ENCODE peak calls at places on chromosomes 6 and 20, in nine cellular contexts. B, K, J, H, S, C, O, I and L are unnamed samples.

GRCh38 chr20:44187054-44187762 is at the start of gene JPH2:
- DNase-seq in O (peak), I (peak), H (peak), B (peak), J (no peak), K (peak), C (no peak), S (no peak), L (peak)

GRCh38 chr20:53735536-53736050 is 142.0 kb upstream of the ZNF217 start:
- DNase-seq in J (no peak), B (peak), C (no peak), H (peak), O (no peak), K (peak), S (peak), I (peak), L (peak)

GRCh38 chr6:154370545-154370944 is 13.9 kb upstream of the IPCEF1 start:
- DNase-seq in O (no peak), C (no peak), I (peak), S (no peak), H (peak), B (no peak), K (peak), J (no peak), L (peak)

GRCh38 chr6:31558318-31558625 is 10.9 kb downstream of the NFKBIL1 start:
- DNase-seq in O (no peak), C (no peak), S (no peak), J (no peak), B (no peak), K (no peak), H (no peak), I (no peak), L (no peak)

GRCh38 chr6:80182291-80182690 is 75.8 kb downstream of the BCKDHB start:
- DNase-seq in B (no peak), K (peak), S (peak), O (no peak), J (no peak), I (peak), H (no peak), C (no peak), L (peak)

GRCh38 chr6:149938571-149939462 is 3.0 kb upstream of the ULBP2 start:
- DNase-seq in C (no peak), J (peak), I (no peak), S (no peak), B (no peak), H (peak), K (peak), O (no peak), L (peak)

GRCh38 chr6:4344317-4344899 is 209.0 kb upstream of the ECI2 start:
- DNase-seq in K (peak), J (no peak), I (peak), C (no peak), B (no peak), O (no peak), S (no peak), H (peak), L (peak)

GRCh38 chr6:105807905-105808304 is 278.2 kb upstream of the PRDM1 start:
- DNase-seq in I (no peak), B (no peak), J (no peak), H (no peak), S (no peak), C (no peak), O (no peak), K (no peak), L (no peak)

GRCh38 chr6:4668271-4669179 is 107.7 kb upstream of the CDYL start:
- DNase-seq in S (no peak), I (peak), B (no peak), H (peak), C (no peak), O (no peak), J (no peak), K (peak), L (no peak)

GRCh38 chr20:46022411-46023147 is 6.4 kb upstream of the SLC12A5 start:
- DNase-seq in H (peak), B (no peak), J (peak), K (peak), I (peak), C (peak), O (peak), S (no peak), L (peak)

GRCh38 chr6:135054238-135054574 is 416 bp downstream of the HBS1L start:
- DNase-seq in J (no peak), S (no peak), C (no peak), B (no peak), K (no peak), I (no peak), O (no peak), H (peak), L (no peak)

GRCh38 chr20:63741676-63742380 is 2.3 kb downstream of the SLC2A4RG start:
- DNase-seq in O (no peak), S (no peak), K (no peak), I (no peak), B (no peak), C (no peak), H (no peak), J (peak), L (no peak)

GRCh38 chr20:32326507-32326851 is 31.7 kb upstream of the ASXL1 start:
- DNase-seq in J (no peak), B (no peak), O (no peak), K (no peak), S (no peak), H (no peak), C (no peak), I (no peak), L (no peak)

GRCh38 chr6:43604174-43604573 is 24.9 kb downstream of the GTPBP2 start:
- DNase-seq in C (no peak), S (peak), K (peak), H (no peak), J (no peak), I (peak), O (no peak), B (no peak), L (peak)

GRCh38 chr20:16701296-16701695 is 28.5 kb upstream of the SNRPB2 start:
- DNase-seq in K (peak), B (no peak), S (no peak), H (peak), C (no peak), I (peak), O (no peak), J (no peak), L (peak)

GRCh38 chr6:100464162-100464851 is 414 bp downstream of the SIM1 start:
- DNase-seq in B (no peak), K (peak), J (no peak), C (no peak), H (peak), O (no peak), S (no peak), I (no peak), L (no peak)

GRCh38 chr20:33299111-33299603 is 16.1 kb downstream of the BPIFB1 start:
- DNase-seq in B (no peak), O (peak), C (peak), H (peak), J (peak), S (peak), K (peak), I (peak), L (peak)

GRCh38 chr20:19254086-19254821 is 41.8 kb downstream of the SLC24A3 start:
- DNase-seq in O (no peak), B (no peak), C (no peak), S (no peak), K (peak), J (no peak), H (no peak), I (no peak), L (peak)

GRCh38 chr20:12171927-12172581 is 254.4 kb downstream of the BTBD3 start:
- DNase-seq in O (no peak), H (peak), C (no peak), I (peak), S (peak), K (no peak), J (no peak), B (peak), L (peak)

GRCh38 chr20:17857639-17858449 is 110.8 kb downstream of the SNX5 start:
- DNase-seq in O (no peak), B (no peak), J (no peak), K (no peak), I (no peak), C (no peak), S (no peak), H (no peak), L (no peak)

GRCh38 chr6:98941319-98941718 is 6.4 kb downstream of the FBXL4 start:
- DNase-seq in B (no peak), S (no peak), C (no peak), J (no peak), I (no peak), O (no peak), H (no peak), K (no peak), L (no peak)

GRCh38 chr6:71537717-71538116 is 249.1 kb downstream of the OGFRL1 start:
- DNase-seq in K (peak), B (no peak), J (no peak), I (no peak), O (no peak), C (no peak), S (no peak), H (peak), L (peak)

GRCh38 chr6:75207211-75207984 is 1.5 kb upstream of the COL12A1 start:
- DNase-seq in O (peak), J (peak), K (peak), H (no peak), C (no peak), I (no peak), B (no peak), S (no peak), L (peak)

GRCh38 chr6:5305968-5306626 is 44.8 kb downstream of the FARS2 start:
- DNase-seq in J (no peak), H (no peak), B (no peak), I (no peak), O (no peak), S (no peak), C (no peak), K (peak), L (peak)

GRCh38 chr20:5818346-5818681 is 68.1 kb downstream of the SHLD1 start:
- DNase-seq in O (no peak), H (no peak), I (no peak), B (no peak), S (no peak), C (no peak), J (no peak), K (no peak), L (no peak)

GRCh38 chr6:7590918-7591302 is 912 bp downstream of the SNRNP48 start:
- DNase-seq in K (peak), H (peak), O (no peak), C (no peak), B (no peak), J (no peak), I (no peak), S (no peak), L (peak)